ENCODE peak calls at places on chromosomes 4 and X, in eight cellular contexts. Z, W, Y, A, L, S, E and P are unnamed samples.

GRCh38 chr4:127783971-127784519 is 1.9 kb downstream of the HSPA4L start:
- DNase-seq in Y (no peak), E (no peak), Z (no peak), S (no peak), A (no peak), W (no peak), L (peak; percentile 9), P (no peak)

GRCh38 chr4:94711635-94712034 is 46.1 kb upstream of the BMPR1B start:
- DNase-seq in Y (no peak), E (no peak), Z (no peak), W (no peak), S (no peak), L (no peak), A (no peak), P (no peak)

GRCh38 chrX:13891367-13892146 is 74.7 kb upstream of the GPM6B start:
- DNase-seq in A (no peak), Y (no peak), W (peak; percentile 57), L (no peak), S (no peak), E (no peak), Z (no peak), P (no peak)

GRCh38 chr4:107519057-107519456 is 201.0 kb downstream of the PAPSS1 start:
- DNase-seq in A (no peak), Y (no peak), E (no peak), Z (peak; percentile 64), W (no peak), S (peak; percentile 25), L (peak; percentile 25), P (no peak)

GRCh38 chr4:99651811-99652545 is 5.7 kb downstream of the C4orf54 start:
- DNase-seq in Y (no peak), W (no peak), L (no peak), E (no peak), S (peak; percentile 5), A (no peak), Z (no peak), P (no peak)

GRCh38 chrX:76796311-76796710 is 368.8 kb downstream of the MAGEE1 start:
- DNase-seq in L (no peak), W (no peak), A (no peak), Z (peak; percentile 0), S (no peak), E (no peak), Y (no peak), P (no peak)

GRCh38 chr4:24175707-24176106 is 285.9 kb upstream of the PPARGC1A start:
- DNase-seq in E (no peak), W (no peak), Z (no peak), L (no peak), A (no peak), Y (no peak), S (no peak), P (no peak)

GRCh38 chr4:78529569-78530209 is 21.9 kb upstream of the ANXA3 start:
- DNase-seq in L (no peak), W (no peak), S (no peak), A (no peak), Z (no peak), E (no peak), Y (no peak), P (no peak)

GRCh38 chrX:140765043-140765784 is 55.7 kb downstream of the LINC00632 start:
- DNase-seq in W (no peak), A (peak; percentile 58), Z (peak; percentile 15), Y (no peak), S (no peak), E (no peak), L (no peak), P (no peak)

GRCh38 chr4:87848622-87849351 is 16.0 kb downstream of the MEPE start:
- DNase-seq in W (peak; percentile 24), L (peak; percentile 47), A (peak; percentile 73), Z (peak; percentile 79), Y (no peak), S (peak; percentile 58), E (no peak), P (no peak)

GRCh38 chr4:169963998-169964397 is 62.2 kb downstream of the MFAP3L start:
- DNase-seq in W (no peak), Z (no peak), S (no peak), L (no peak), A (no peak), E (no peak), Y (no peak), P (no peak)

DNA sequence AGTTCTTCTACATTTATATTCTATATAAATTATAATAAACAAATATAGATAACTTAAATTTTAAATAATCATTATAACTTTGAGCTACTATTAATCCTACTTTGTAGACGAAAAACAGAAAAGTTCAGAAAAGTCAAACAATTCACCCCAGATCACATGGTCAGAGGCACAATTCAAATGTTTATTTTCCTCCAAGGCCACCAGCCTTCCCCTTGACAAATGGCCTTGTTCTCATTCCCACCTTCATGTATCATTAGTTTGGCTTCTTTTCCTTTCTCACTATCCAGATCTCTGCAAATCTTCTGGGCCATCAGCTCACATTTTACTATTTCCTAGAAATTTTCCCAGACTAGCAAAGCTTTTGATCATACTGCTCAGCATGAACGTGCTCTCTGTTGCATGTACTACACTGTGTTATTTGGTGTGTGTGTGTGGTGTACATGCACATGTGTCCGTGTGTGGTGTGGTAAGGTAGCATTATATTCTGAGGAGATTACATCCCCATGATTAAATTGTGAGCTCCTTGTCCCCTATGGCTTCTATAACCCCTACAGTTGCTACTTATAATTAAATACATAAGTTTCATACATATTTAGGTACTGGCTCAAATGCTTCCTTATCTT is 61.5 kb downstream of the ADGRA3 start:
- DNase-seq in Z (no peak), L (peak; percentile 41), S (no peak), W (no peak), A (no peak), Y (no peak), E (no peak), P (no peak)
- TF ChIP-seq POLR2AphosphoS5 in Z (no peak), L (no peak), S (no peak), W (no peak), A (no peak), Y (no peak), E (no peak), P (no peak)

DNA sequence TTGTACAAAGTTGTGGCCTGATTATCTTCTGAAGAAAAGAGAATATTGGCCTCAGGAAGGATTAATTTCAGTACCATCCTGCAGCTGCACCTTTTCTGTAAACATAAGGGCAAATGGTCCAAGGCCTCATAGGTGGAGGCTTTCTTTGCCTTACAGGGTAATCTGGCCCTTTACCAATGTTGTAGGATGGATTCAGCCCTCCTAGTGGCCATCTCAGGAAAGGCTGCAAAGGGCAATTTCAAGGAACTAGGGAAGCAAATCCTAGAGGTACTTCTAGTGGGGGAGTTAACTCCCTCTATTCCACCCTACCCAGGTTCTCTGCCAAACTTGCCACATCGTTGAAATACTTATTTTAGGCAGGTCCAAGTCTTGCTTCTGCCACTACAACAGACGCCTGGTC is 57.6 kb downstream of the UGT2B11 start:
- DNase-seq in Z (peak; percentile 73), L (peak; percentile 9), W (no peak), S (no peak), A (no peak), Y (no peak), E (no peak), P (no peak)
- TF ChIP-seq CTCF in Z (peak; percentile 63), L (peak; percentile 14), W (no peak), S (peak; percentile 46), A (no peak), Y (no peak), E (peak; percentile 5), P (no peak)

GRCh38 chrX:30851459-30851858 is 37.6 kb downstream of the TAB3 start:
- DNase-seq in E (no peak), S (no peak), L (no peak), W (no peak), A (no peak), Y (no peak), Z (no peak), P (no peak)
- TF ChIP-seq POLR2AphosphoS5 in E (no peak), S (no peak), L (no peak), W (no peak), A (no peak), Y (no peak), Z (no peak), P (no peak)

DNA sequence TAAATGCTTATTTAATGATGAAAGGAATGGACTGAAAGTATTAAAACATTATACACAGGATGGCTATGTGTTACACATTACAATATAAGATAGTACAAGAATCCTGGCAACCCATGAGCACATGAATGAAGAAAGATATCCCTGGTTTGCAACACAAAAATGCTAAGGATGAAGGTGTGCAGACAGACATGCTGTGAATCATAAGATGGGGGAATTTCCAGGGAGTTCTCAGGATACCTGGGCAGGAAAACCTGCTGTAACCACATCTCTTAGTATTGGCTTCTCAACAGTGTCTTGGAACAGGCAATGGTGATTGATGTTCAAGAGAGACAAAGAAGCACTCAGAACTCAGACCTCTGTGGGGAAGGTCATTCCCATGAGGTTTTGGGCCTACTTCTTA is 23.9 kb upstream of the ANOS1 start:
- DNase-seq in W (no peak), L (no peak), S (no peak), A (no peak), Y (no peak), E (no peak), Z (no peak), P (no peak)
- TF ChIP-seq CTCF in W (no peak), L (no peak), S (no peak), A (no peak), Y (no peak), E (no peak), Z (no peak), P (no peak)

GRCh38 chrX:115460565-115460888 is 100.4 kb upstream of the PLS3 start:
- DNase-seq in Y (no peak), A (no peak), S (no peak), E (no peak), L (no peak), Z (no peak), W (no peak), P (no peak)
- TF ChIP-seq POLR2AphosphoS5 in Y (no peak), A (no peak), S (no peak), E (no peak), L (no peak), Z (no peak), W (no peak), P (no peak)

DNA sequence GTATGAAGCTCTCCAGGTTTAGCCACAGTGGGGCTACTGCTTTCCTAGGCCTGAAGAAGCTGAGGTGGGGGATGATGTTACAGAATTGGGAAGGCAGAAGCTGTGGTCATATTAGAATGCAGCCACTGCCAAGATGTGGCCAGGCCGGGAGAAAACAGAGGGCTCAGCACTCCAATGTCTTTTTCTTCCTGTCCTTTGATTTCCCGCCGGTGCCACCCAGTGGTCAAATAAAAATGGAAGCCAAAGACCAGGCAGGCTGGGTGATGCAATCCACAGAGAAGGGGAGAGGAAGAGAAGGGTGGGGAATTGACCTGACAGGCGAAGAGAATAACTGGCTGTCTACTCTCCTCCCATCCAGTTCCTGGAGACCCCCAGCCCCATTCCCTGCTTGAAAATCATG is 94.9 kb upstream of the SHISA3 start:
- DNase-seq in W (no peak), E (no peak), Z (peak; percentile 82), S (peak; percentile 64), Y (no peak), A (no peak), L (peak; percentile 68), P (no peak)
- TF ChIP-seq CTCF in W (no peak), E (peak; percentile 39), Z (peak; percentile 77), S (peak; percentile 45), Y (no peak), A (no peak), L (peak; percentile 67), P (no peak)

GRCh38 chr4:184811484-184812180 is 14.1 kb downstream of the ACSL1 start:
- DNase-seq in S (no peak), Y (no peak), L (no peak), Z (no peak), A (no peak), W (no peak), E (no peak), P (peak; percentile 82)
- TF ChIP-seq POLR2AphosphoS5 in S (no peak), Y (no peak), L (no peak), Z (no peak), A (no peak), W (no peak), E (no peak), P (no peak)

GRCh38 chr4:41751325-41752061 is 3.0 kb upstream of the PHOX2B start:
- DNase-seq in E (no peak), A (no peak), W (no peak), L (no peak), Y (no peak), Z (peak; percentile 62), S (peak; percentile 78), P (no peak)
- TF ChIP-seq CTCF in E (peak; percentile 34), A (no peak), W (no peak), L (peak; percentile 47), Y (no peak), Z (peak; percentile 52), S (peak; percentile 36), P (no peak)